ENCODE peak calls at places on chromosomes 2 and 18, in nine cellular contexts. C is heart left ventricle; F is CD8-positive, alpha-beta memory T cell; K is SJSA1; U is transverse colon; Q is stomach; M is prostate gland; B is sigmoid colon; E is cardiac muscle cell. W is an unnamed sample. For H3K4me1, the result is how much of the 10 kb centered on the place peaks cover.

GRCh38 chr2:241546771-241547498 is 11.6 kb upstream of the BOK start:
- DNase-seq in C (no peak), F (no peak), K (peak), U (no peak), Q (no peak), M (no peak), B (no peak), E (peak), W (no peak)

GRCh38 chr2:222492683-222493082 is 68.3 kb downstream of the SGPP2 start:
- DNase-seq in C (no peak), F (no peak), K (no peak), U (peak), Q (no peak), M (no peak), B (no peak), E (peak), W (no peak)

GRCh38 chr2:27039426-27039825 is 6.7 kb downstream of the TMEM214 start:
- DNase-seq in C (no peak), F (no peak), K (no peak), U (no peak), Q (no peak), M (no peak), B (no peak), E (no peak), W (no peak)

GRCh38 chr2:227703961-227704360 is 13.9 kb downstream of the SLC19A3 start:
- DNase-seq in C (no peak), F (no peak), K (no peak), U (no peak), Q (no peak), M (no peak), B (no peak), E (peak), W (no peak)

GRCh38 chr2:205556841-205557539 is 125.3 kb upstream of the NRP2 start:
- DNase-seq in C (no peak), F (no peak), K (no peak), U (no peak), Q (no peak), M (no peak), B (no peak), E (no peak), W (no peak)

GRCh38 chr2:8388779-8389178 is 293.1 kb upstream of the ID2 start:
- DNase-seq in C (no peak), F (no peak), K (no peak), U (no peak), Q (no peak), M (no peak), B (no peak), E (no peak), W (no peak)

GRCh38 chr18:22170421-22171262 is 1.3 kb downstream of the GATA6 start:
- DNase-seq in C (peak), F (no peak), K (peak), U (peak), Q (no peak), M (peak), B (peak), E (peak), W (peak)

GRCh38 chr18:34494359-34494696 is 215.8 kb upstream of the DTNA start:
- DNase-seq in C (peak), F (no peak), K (no peak), U (no peak), Q (no peak), M (no peak), B (peak), E (no peak), W (peak)

GRCh38 chr2:106104332-106105062 is 89.6 kb downstream of the UXS1 start:
- DNase-seq in C (peak), F (peak), K (peak), U (peak), Q (peak), M (peak), B (no peak), E (peak), W (no peak)

GRCh38 chr18:68494802-68495560 is 219.9 kb downstream of the TMX3 start:
- DNase-seq in C (no peak), F (no peak), K (no peak), U (no peak), Q (no peak), M (no peak), B (no peak), E (peak), W (no peak)

GRCh38 chr2:6421094-6421493 is 444.6 kb downstream of the CMPK2 start:
- DNase-seq in C (no peak), F (no peak), K (no peak), U (no peak), Q (no peak), M (no peak), B (no peak), E (no peak), W (no peak)

GRCh38 chr2:234488913-234489451 is 7.9 kb downstream of the ARL4C start:
- DNase-seq in C (no peak), F (peak), K (no peak), U (peak), Q (no peak), M (no peak), B (peak), E (no peak), W (no peak)

GRCh38 chr2:33217431-33217830 is 259.0 kb upstream of the RASGRP3 start:
- DNase-seq in C (no peak), F (no peak), K (no peak), U (no peak), Q (no peak), M (no peak), B (no peak), E (no peak), W (no peak)

GRCh38 chr2:101762451-101763171 is 65.1 kb downstream of the MAP4K4 start:
- DNase-seq in C (peak), F (no peak), K (no peak), U (no peak), Q (no peak), M (no peak), B (no peak), E (no peak), W (no peak)

GRCh38 chr18:46097378-46097852 is 681 bp downstream of the ATP5F1A start:
- DNase-seq in C (no peak), F (no peak), K (no peak), U (no peak), Q (peak), M (no peak), B (no peak), E (no peak), W (no peak)

DNA sequence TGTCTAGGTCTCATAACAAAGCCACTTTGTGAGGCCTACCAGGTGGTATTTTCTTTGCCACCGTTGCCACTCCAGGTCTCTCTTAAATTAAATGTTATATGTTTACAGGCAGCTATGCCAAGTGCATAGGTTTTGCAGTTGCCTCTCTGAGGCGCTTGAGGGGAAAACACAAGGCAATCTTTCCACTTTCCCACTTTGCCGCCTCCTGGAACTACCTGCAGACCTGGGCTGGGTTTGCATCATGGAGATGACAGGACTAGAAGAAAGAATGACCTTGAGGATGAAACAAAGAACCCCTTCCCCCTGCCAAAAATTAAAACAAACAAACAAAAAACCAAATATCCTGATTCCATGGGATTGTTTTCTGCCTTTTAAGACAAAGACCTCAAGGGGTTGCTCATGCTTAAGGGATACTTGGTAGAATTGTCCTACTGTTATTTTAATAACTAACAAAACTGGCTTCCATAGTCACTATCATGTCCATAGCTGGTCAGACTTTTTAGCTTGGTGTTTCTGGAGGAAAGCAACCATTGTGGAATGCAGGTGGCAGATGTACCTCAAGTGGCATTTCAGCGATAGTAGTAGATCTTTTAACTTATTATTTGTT is 159.9 kb downstream of the PRPF40A start:
- DNase-seq in C (no peak), F (no peak), K (no peak), U (no peak), Q (no peak), M (no peak), B (no peak), E (no peak), W (no peak)
- H3K4me1 ChIP-seq in C (under half), F (under half), K (under half), U (under half), Q (under half), M (under half), B (under half), E (under half), W (under half)

GRCh38 chr2:85135066-85135914 is 2.1 kb downstream of the TCF7L1 start:
- DNase-seq in C (no peak), F (no peak), K (no peak), U (no peak), Q (no peak), M (no peak), B (no peak), E (no peak), W (no peak)
- H3K4me3 ChIP-seq in C (peak), F (no peak), K (no peak), U (peak), Q (peak), M (peak), B (peak), E (peak), W (no peak)

DNA sequence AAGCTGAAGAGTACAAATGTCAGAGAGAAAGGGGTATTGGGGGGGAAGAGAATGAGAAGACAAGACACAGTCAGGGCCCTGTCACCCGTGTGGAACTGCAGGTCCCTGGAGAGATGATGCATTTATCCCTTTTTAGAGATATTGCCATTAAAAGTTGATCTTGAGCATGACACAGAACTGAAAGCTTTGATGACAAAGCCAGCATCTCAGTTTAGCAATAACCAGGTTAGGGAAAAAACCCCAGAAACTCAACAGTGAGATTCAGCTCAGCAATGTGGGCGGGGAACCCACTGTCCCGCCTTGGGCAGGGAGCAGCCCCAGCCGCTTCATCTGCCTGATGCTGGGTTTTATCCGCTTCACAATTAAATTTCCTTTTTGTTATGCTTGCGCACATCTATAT is 181.1 kb downstream of the NEDD4L start:
- DNase-seq in C (no peak), F (no peak), K (no peak), U (no peak), Q (no peak), M (no peak), B (no peak), E (no peak), W (no peak)
- H3K4me1 ChIP-seq in C (under half), F (under half), K (half or more), U (under half), Q (half or more), M (under half), B (under half), E (under half), W (half or more)

GRCh38 chr2:199914372-199914958 is 3.4 kb downstream of the C2orf69 start:
- DNase-seq in C (no peak), F (no peak), K (no peak), U (no peak), Q (no peak), M (no peak), B (no peak), E (no peak), W (no peak)
- H3K4me3 ChIP-seq in C (no peak), F (no peak), K (no peak), U (no peak), Q (no peak), M (no peak), B (no peak), E (no peak), W (no peak)

GRCh38 chr18:77054606-77055428 is 77.8 kb downstream of the MBP start:
- DNase-seq in C (peak), F (peak), K (peak), U (peak), Q (peak), M (peak), B (peak), E (peak), W (peak)
- H3K4me1 ChIP-seq in C (half or more), F (half or more), K (under half), U (under half), Q (half or more), M (under half), B (under half), E (under half), W (under half)

GRCh38 chr2:181177376-181177775 is 197.0 kb downstream of the UBE2E3 start:
- DNase-seq in C (no peak), F (no peak), K (no peak), U (no peak), Q (no peak), M (no peak), B (no peak), E (no peak), W (no peak)
- H3K4me3 ChIP-seq in C (no peak), F (no peak), K (no peak), U (no peak), Q (no peak), M (no peak), B (no peak), E (no peak), W (no peak)

GRCh38 chr2:70964133-70964532 is 14.3 kb upstream of the ANKRD53 start:
- DNase-seq in C (no peak), F (no peak), K (no peak), U (no peak), Q (no peak), M (no peak), B (no peak), E (no peak), W (no peak)

GRCh38 chr2:70961648-70961994 is 16.8 kb upstream of the ANKRD53 start:
- DNase-seq in C (no peak), F (no peak), K (no peak), U (no peak), Q (no peak), M (no peak), B (no peak), E (no peak), W (peak)

GRCh38 chr2:70960833-70961647 is 17.4 kb upstream of the ANKRD53 start:
- DNase-seq in C (peak), F (no peak), K (no peak), U (no peak), Q (peak), M (no peak), B (no peak), E (peak), W (peak)

GRCh38 chr2:70962885-70963878 is 15.2 kb upstream of the ANKRD53 start:
- DNase-seq in C (peak), F (no peak), K (no peak), U (no peak), Q (no peak), M (no peak), B (no peak), E (no peak), W (no peak)

GRCh38 chr2:70962211-70962884 is 16.1 kb upstream of the ANKRD53 start:
- DNase-seq in C (peak), F (no peak), K (no peak), U (no peak), Q (no peak), M (no peak), B (no peak), E (no peak), W (no peak)
- H3K4me1 ChIP-seq in C (under half), F (under half), K (under half), U (under half), Q (under half), M (under half), B (under half), E (under half), W (under half)

W was measured in pancreas.